ENCODE peak calls at places on chromosome 4, in ten cellular contexts. One of them, this sample, is unnamed.
A peak's percentile ranks its signal among the peaks of the same experiment; 100 is the strongest.

GRCh38 chr4:174212061-174212460 is 71.4 kb downstream of the FBXO8 start:
- DNase-seq in mucosa of descending colon: no peak
- DNase-seq in IMR-90: no peak
- DNase-seq in astrocyte: no peak
- DNase-seq in stomach: no peak
- DNase-seq in ovary: no peak
- DNase-seq in cardiac muscle cell: no peak
- DNase-seq in PC-9: no peak
- DNase-seq in brain microvascular endothelial cell: no peak
- DNase-seq in psoas muscle: no peak
- DNase-seq in this sample: no peak

GRCh38 chr4:137125011-137125410 is 407.3 kb downstream of the PCDH18 start:
- DNase-seq in brain microvascular endothelial cell: peak; percentile 64
- DNase-seq in stomach: no peak
- DNase-seq in mucosa of descending colon: peak; percentile 7
- DNase-seq in IMR-90: peak; percentile 55
- DNase-seq in PC-9: peak; percentile 11
- DNase-seq in ovary: no peak
- DNase-seq in cardiac muscle cell: peak; percentile 37
- DNase-seq in psoas muscle: no peak
- DNase-seq in astrocyte: peak; percentile 30
- DNase-seq in this sample: peak; percentile 23

GRCh38 chr4:66929748-66930147 is 615.6 kb downstream of the CENPC start:
- DNase-seq in cardiac muscle cell: no peak
- DNase-seq in PC-9: no peak
- DNase-seq in stomach: no peak
- DNase-seq in ovary: no peak
- DNase-seq in mucosa of descending colon: no peak
- DNase-seq in IMR-90: no peak
- DNase-seq in astrocyte: no peak
- DNase-seq in psoas muscle: no peak
- DNase-seq in brain microvascular endothelial cell: no peak
- DNase-seq in this sample: no peak

GRCh38 chr4:59994118-59994517 is 1206.0 kb upstream of the ADGRL3 start:
- DNase-seq in IMR-90: no peak
- DNase-seq in stomach: no peak
- DNase-seq in brain microvascular endothelial cell: no peak
- DNase-seq in astrocyte: no peak
- DNase-seq in mucosa of descending colon: no peak
- DNase-seq in psoas muscle: no peak
- DNase-seq in cardiac muscle cell: no peak
- DNase-seq in PC-9: no peak
- DNase-seq in ovary: no peak
- DNase-seq in this sample: no peak

GRCh38 chr4:154160925-154161324 is 330.7 kb downstream of the DCHS2 start:
- DNase-seq in cardiac muscle cell: no peak
- DNase-seq in IMR-90: no peak
- DNase-seq in stomach: no peak
- DNase-seq in brain microvascular endothelial cell: no peak
- DNase-seq in astrocyte: peak; percentile 13
- DNase-seq in ovary: no peak
- DNase-seq in mucosa of descending colon: no peak
- DNase-seq in psoas muscle: no peak
- DNase-seq in PC-9: no peak
- DNase-seq in this sample: no peak

GRCh38 chr4:168656055-168656660 is 159.3 kb downstream of the PALLD start:
- DNase-seq in ovary: no peak
- DNase-seq in brain microvascular endothelial cell: peak; percentile 56
- DNase-seq in psoas muscle: no peak
- DNase-seq in astrocyte: peak; percentile 92
- DNase-seq in cardiac muscle cell: peak; percentile 89
- DNase-seq in IMR-90: peak; percentile 94
- DNase-seq in PC-9: no peak
- DNase-seq in stomach: no peak
- DNase-seq in mucosa of descending colon: no peak
- DNase-seq in this sample: peak; percentile 74

GRCh38 chr4:140862182-140862442 is 105.9 kb upstream of the TBC1D9 start:
- DNase-seq in IMR-90: no peak
- DNase-seq in ovary: no peak
- DNase-seq in mucosa of descending colon: no peak
- DNase-seq in PC-9: no peak
- DNase-seq in psoas muscle: no peak
- DNase-seq in brain microvascular endothelial cell: no peak
- DNase-seq in astrocyte: no peak
- DNase-seq in stomach: no peak
- DNase-seq in cardiac muscle cell: no peak
- DNase-seq in this sample: no peak

GRCh38 chr4:40466789-40467188 is 131.7 kb downstream of the CHRNA9 start:
- DNase-seq in astrocyte: no peak
- DNase-seq in ovary: no peak
- DNase-seq in brain microvascular endothelial cell: no peak
- DNase-seq in psoas muscle: no peak
- DNase-seq in cardiac muscle cell: no peak
- DNase-seq in PC-9: no peak
- DNase-seq in mucosa of descending colon: no peak
- DNase-seq in IMR-90: no peak
- DNase-seq in stomach: no peak
- DNase-seq in this sample: no peak

GRCh38 chr4:168587326-168588125 is 90.7 kb downstream of the PALLD start:
- DNase-seq in brain microvascular endothelial cell: peak; percentile 74
- DNase-seq in IMR-90: peak; percentile 88
- DNase-seq in stomach: no peak
- DNase-seq in cardiac muscle cell: peak; percentile 84
- DNase-seq in psoas muscle: peak; percentile 29
- DNase-seq in PC-9: peak; percentile 74
- DNase-seq in ovary: no peak
- DNase-seq in mucosa of descending colon: no peak
- DNase-seq in astrocyte: peak; percentile 91
- DNase-seq in this sample: peak; percentile 54

GRCh38 chr4:81457345-81457744 is 14.4 kb downstream of the RASGEF1B start:
- DNase-seq in astrocyte: no peak
- DNase-seq in psoas muscle: no peak
- DNase-seq in PC-9: no peak
- DNase-seq in mucosa of descending colon: no peak
- DNase-seq in cardiac muscle cell: no peak
- DNase-seq in brain microvascular endothelial cell: no peak
- DNase-seq in ovary: no peak
- DNase-seq in stomach: no peak
- DNase-seq in IMR-90: no peak
- DNase-seq in this sample: no peak

GRCh38 chr4:3307891-3308575 is 15.2 kb downstream of the RGS12 start:
- DNase-seq in stomach: no peak
- DNase-seq in ovary: peak; percentile 32
- DNase-seq in astrocyte: no peak
- DNase-seq in psoas muscle: no peak
- DNase-seq in mucosa of descending colon: no peak
- DNase-seq in brain microvascular endothelial cell: no peak
- DNase-seq in PC-9: no peak
- DNase-seq in IMR-90: no peak
- DNase-seq in cardiac muscle cell: no peak
- DNase-seq in this sample: no peak

GRCh38 chr4:94290245-94290644 is 52.4 kb downstream of the HPGDS start:
- DNase-seq in ovary: no peak
- DNase-seq in brain microvascular endothelial cell: no peak
- DNase-seq in PC-9: no peak
- DNase-seq in IMR-90: no peak
- DNase-seq in mucosa of descending colon: no peak
- DNase-seq in astrocyte: no peak
- DNase-seq in cardiac muscle cell: no peak
- DNase-seq in stomach: no peak
- DNase-seq in psoas muscle: no peak
- DNase-seq in this sample: no peak
- H3K36me3 ChIP-seq in ovary: no peaks in the 10 kb centered on the region
- H3K36me3 ChIP-seq in brain microvascular endothelial cell: peaks cover 11% of the 10 kb centered on the region
- H3K36me3 ChIP-seq in PC-9: no peaks in the 10 kb centered on the region
- H3K36me3 ChIP-seq in IMR-90: peaks cover 8% of the 10 kb centered on the region
- H3K36me3 ChIP-seq in mucosa of descending colon: no peaks in the 10 kb centered on the region
- H3K36me3 ChIP-seq in astrocyte: peaks cover 31% of the 10 kb centered on the region
- H3K36me3 ChIP-seq in cardiac muscle cell: peaks cover 22% of the 10 kb centered on the region
- H3K36me3 ChIP-seq in stomach: peaks cover 70% of the 10 kb centered on the region
- H3K36me3 ChIP-seq in psoas muscle: peaks cover 68% of the 10 kb centered on the region
- H3K36me3 ChIP-seq in this sample: peaks cover 1% of the 10 kb centered on the region

DNA sequence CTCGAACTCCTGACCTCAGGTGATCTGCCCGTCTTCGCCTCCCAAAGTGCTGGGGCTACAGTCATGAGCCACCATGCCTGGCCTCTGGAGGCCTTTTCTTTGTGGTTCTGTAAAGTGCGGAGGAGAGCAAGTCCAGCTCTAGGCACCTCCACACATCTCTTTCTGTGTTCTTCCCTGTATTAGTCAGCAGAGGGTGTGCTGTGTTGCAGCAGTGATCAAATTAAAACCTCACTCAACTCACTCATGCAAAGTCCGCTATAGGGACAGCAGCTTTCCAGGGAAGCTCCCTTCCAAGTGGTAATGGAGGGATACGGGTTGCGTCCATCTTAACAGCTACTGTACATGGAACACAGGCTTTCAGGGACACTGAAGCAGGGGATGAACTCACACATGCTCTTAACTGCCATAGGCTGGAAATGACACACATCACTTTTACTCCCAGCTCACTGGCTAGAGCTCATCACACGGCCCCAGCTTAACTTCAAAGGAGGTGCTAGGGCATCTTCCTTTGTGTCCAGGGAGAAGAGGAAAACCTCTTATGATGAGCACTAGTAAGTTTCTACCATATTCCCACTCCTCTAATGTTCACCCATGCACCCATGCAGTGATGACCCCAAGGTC is 36.0 kb upstream of the CCNG2 start:
- DNase-seq in IMR-90: no peak
- DNase-seq in cardiac muscle cell: no peak
- DNase-seq in PC-9: no peak
- DNase-seq in psoas muscle: no peak
- DNase-seq in mucosa of descending colon: no peak
- DNase-seq in astrocyte: no peak
- DNase-seq in stomach: no peak
- DNase-seq in brain microvascular endothelial cell: no peak
- DNase-seq in ovary: no peak
- DNase-seq in this sample: no peak
- TF ChIP-seq CTCF in IMR-90: no peak
- TF ChIP-seq CTCF in cardiac muscle cell: no peak
- TF ChIP-seq CTCF in PC-9: no peak
- TF ChIP-seq CTCF in psoas muscle: no peak
- TF ChIP-seq CTCF in mucosa of descending colon: no peak
- TF ChIP-seq CTCF in astrocyte: no peak
- TF ChIP-seq CTCF in stomach: no peak
- TF ChIP-seq CTCF in brain microvascular endothelial cell: peak; percentile 14
- TF ChIP-seq CTCF in ovary: no peak
- TF ChIP-seq CTCF in this sample: no peak

GRCh38 chr4:7771056-7771455 is 168.6 kb downstream of the AFAP1 start:
- DNase-seq in ovary: no peak
- DNase-seq in psoas muscle: no peak
- DNase-seq in IMR-90: no peak
- DNase-seq in mucosa of descending colon: no peak
- DNase-seq in cardiac muscle cell: no peak
- DNase-seq in PC-9: no peak
- DNase-seq in astrocyte: no peak
- DNase-seq in brain microvascular endothelial cell: no peak
- DNase-seq in stomach: no peak
- DNase-seq in this sample: no peak

GRCh38 chr4:7769936-7770674 is 169.6 kb downstream of the AFAP1 start:
- DNase-seq in astrocyte: no peak
- DNase-seq in cardiac muscle cell: peak; percentile 42
- DNase-seq in stomach: no peak
- DNase-seq in ovary: no peak
- DNase-seq in psoas muscle: no peak
- DNase-seq in PC-9: no peak
- DNase-seq in mucosa of descending colon: peak; percentile 39
- DNase-seq in IMR-90: peak; percentile 25
- DNase-seq in brain microvascular endothelial cell: no peak
- DNase-seq in this sample: no peak

GRCh38 chr4:7772708-7773385 is 166.8 kb downstream of the AFAP1 start:
- DNase-seq in IMR-90: no peak
- DNase-seq in mucosa of descending colon: peak; percentile 72
- DNase-seq in brain microvascular endothelial cell: no peak
- DNase-seq in psoas muscle: peak; percentile 38
- DNase-seq in cardiac muscle cell: no peak
- DNase-seq in stomach: peak; percentile 45
- DNase-seq in astrocyte: no peak
- DNase-seq in ovary: peak; percentile 85
- DNase-seq in PC-9: no peak
- DNase-seq in this sample: no peak

GRCh38 chr4:7770675-7771050 is 169.0 kb downstream of the AFAP1 start:
- DNase-seq in stomach: no peak
- DNase-seq in mucosa of descending colon: no peak
- DNase-seq in IMR-90: no peak
- DNase-seq in cardiac muscle cell: no peak
- DNase-seq in PC-9: no peak
- DNase-seq in astrocyte: no peak
- DNase-seq in brain microvascular endothelial cell: no peak
- DNase-seq in ovary: no peak
- DNase-seq in psoas muscle: no peak
- DNase-seq in this sample: no peak

DNA sequence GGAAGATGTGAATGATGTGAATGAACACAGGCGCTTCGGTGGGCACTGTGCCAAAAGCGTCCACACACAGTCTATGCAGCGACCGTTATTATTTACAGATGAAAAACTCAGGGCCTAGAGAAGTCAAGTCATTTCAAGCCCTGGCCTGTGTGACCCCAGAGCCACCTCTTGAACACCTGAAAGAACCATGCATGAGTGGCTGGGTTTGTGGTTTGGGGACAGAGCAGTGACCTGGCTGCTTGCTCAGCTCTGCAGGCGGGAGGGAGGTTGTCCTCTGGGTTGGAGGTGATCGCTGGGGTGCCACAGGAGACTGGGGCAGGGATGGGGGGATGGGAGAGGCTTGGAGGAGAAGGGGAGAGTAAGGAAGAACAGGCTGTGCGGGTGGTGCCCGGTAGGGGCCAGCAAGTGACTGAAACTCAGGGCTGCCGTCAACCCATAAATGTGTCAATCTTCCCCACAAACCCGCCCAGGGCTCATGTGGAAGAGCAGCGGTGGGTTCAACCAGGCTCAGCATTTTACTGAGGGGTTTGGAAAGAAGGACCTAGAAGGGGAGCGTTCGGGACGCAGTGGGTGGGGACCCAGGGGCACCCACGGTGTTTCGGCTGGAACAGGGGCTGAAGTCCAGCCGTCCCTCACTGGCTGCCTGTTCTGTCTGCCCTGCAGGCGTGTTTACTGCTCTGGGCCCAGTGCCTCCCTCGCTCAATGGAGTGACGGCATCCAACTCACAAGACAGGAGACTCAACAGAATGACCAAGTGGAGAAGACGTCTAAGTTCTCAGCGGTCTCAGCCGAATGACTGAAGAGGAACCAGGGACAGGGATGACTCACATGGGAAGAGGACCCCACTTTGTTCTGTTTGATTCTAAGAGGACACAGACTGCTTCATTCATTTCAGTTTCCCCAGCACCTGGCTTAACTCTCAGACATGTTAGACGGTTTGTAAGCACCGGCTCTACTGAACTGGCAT is 167.8 kb downstream of the AFAP1 start:
- DNase-seq in brain microvascular endothelial cell: no peak
- DNase-seq in stomach: no peak
- DNase-seq in PC-9: no peak
- DNase-seq in ovary: no peak
- DNase-seq in astrocyte: no peak
- DNase-seq in mucosa of descending colon: peak; percentile 48
- DNase-seq in cardiac muscle cell: no peak
- DNase-seq in IMR-90: no peak
- DNase-seq in psoas muscle: no peak
- DNase-seq in this sample: no peak
- H3K36me3 ChIP-seq in brain microvascular endothelial cell: peaks cover 98% of the 10 kb centered on the region
- H3K36me3 ChIP-seq in stomach: peaks cover 86% of the 10 kb centered on the region
- H3K36me3 ChIP-seq in PC-9: peaks cover 17% of the 10 kb centered on the region
- H3K36me3 ChIP-seq in ovary: no peaks in the 10 kb centered on the region
- H3K36me3 ChIP-seq in astrocyte: peaks cover 82% of the 10 kb centered on the region
- H3K36me3 ChIP-seq in mucosa of descending colon: no peaks in the 10 kb centered on the region
- H3K36me3 ChIP-seq in cardiac muscle cell: peaks cover 21% of the 10 kb centered on the region
- H3K36me3 ChIP-seq in IMR-90: peaks cover 91% of the 10 kb centered on the region
- H3K36me3 ChIP-seq in psoas muscle: peaks cover 52% of the 10 kb centered on the region
- H3K36me3 ChIP-seq in this sample: peaks cover 50% of the 10 kb centered on the region

GRCh38 chr4:73662709-73663546 is 42.7 kb upstream of the RASSF6 start:
- DNase-seq in stomach: no peak
- DNase-seq in psoas muscle: no peak
- DNase-seq in astrocyte: peak; percentile 50
- DNase-seq in IMR-90: peak; percentile 77
- DNase-seq in ovary: no peak
- DNase-seq in brain microvascular endothelial cell: peak; percentile 47
- DNase-seq in mucosa of descending colon: no peak
- DNase-seq in PC-9: no peak
- DNase-seq in cardiac muscle cell: peak; percentile 81
- DNase-seq in this sample: no peak
- TF ChIP-seq CTCF in stomach: peak; percentile 36
- TF ChIP-seq CTCF in psoas muscle: peak; percentile 55
- TF ChIP-seq CTCF in astrocyte: peak; percentile 63
- TF ChIP-seq CTCF in IMR-90: peak; percentile 72
- TF ChIP-seq CTCF in ovary: peak; percentile 58
- TF ChIP-seq CTCF in brain microvascular endothelial cell: peak; percentile 57
- TF ChIP-seq CTCF in mucosa of descending colon: no peak
- TF ChIP-seq CTCF in PC-9: peak; percentile 72
- TF ChIP-seq CTCF in cardiac muscle cell: peak; percentile 51
- TF ChIP-seq CTCF in this sample: peak; percentile 51